ENCODE peak calls at places on chromosomes 16 and 17, in five cellular contexts. One of them, this sample, is unnamed.

GRCh38 chr16:89222931-89223330 is 5.4 kb downstream of the ZNF778 start:
- DNase-seq in H1: no peak
- DNase-seq in sigmoid colon: no peak
- DNase-seq in stomach: no peak
- DNase-seq in colonic mucosa: no peak
- DNase-seq in this sample: no peak

GRCh38 chr17:55344514-55344997 is 77.1 kb downstream of the MMD start:
- DNase-seq in stomach: no peak
- DNase-seq in H1: no peak
- DNase-seq in colonic mucosa: no peak
- DNase-seq in sigmoid colon: no peak
- DNase-seq in this sample: no peak

GRCh38 chr16:13439766-13440165 is 480.2 kb upstream of the ERCC4 start:
- DNase-seq in sigmoid colon: no peak
- DNase-seq in colonic mucosa: no peak
- DNase-seq in stomach: no peak
- DNase-seq in H1: no peak
- DNase-seq in this sample: no peak

GRCh38 chr16:56116577-56116964 is 74.7 kb upstream of the GNAO1 start:
- DNase-seq in H1: no peak
- DNase-seq in sigmoid colon: no peak
- DNase-seq in stomach: no peak
- DNase-seq in colonic mucosa: no peak
- DNase-seq in this sample: no peak

GRCh38 chr16:72371307-72372081 is 199.5 kb upstream of the PMFBP1 start:
- DNase-seq in colonic mucosa: no peak
- DNase-seq in stomach: no peak
- DNase-seq in H1: peak; percentile 57
- DNase-seq in sigmoid colon: no peak
- DNase-seq in this sample: peak; percentile 9

GRCh38 chr17:64278614-64279013 is 15.6 kb upstream of the TEX2 start:
- DNase-seq in sigmoid colon: no peak
- DNase-seq in stomach: no peak
- DNase-seq in colonic mucosa: no peak
- DNase-seq in H1: no peak
- DNase-seq in this sample: no peak

GRCh38 chr16:57503366-57503765 is 17.1 kb upstream of the DOK4 start:
- DNase-seq in stomach: no peak
- DNase-seq in sigmoid colon: peak; percentile 38
- DNase-seq in colonic mucosa: no peak
- DNase-seq in H1: no peak
- DNase-seq in this sample: no peak

GRCh38 chr16:60299345-60299744 is 1565.2 kb upstream of the GOT2 start:
- DNase-seq in stomach: no peak
- DNase-seq in sigmoid colon: no peak
- DNase-seq in colonic mucosa: no peak
- DNase-seq in H1: no peak
- DNase-seq in this sample: no peak

GRCh38 chr16:67897231-67897630 is 4.2 kb downstream of the PSKH1 start:
- DNase-seq in sigmoid colon: no peak
- DNase-seq in H1: no peak
- DNase-seq in stomach: no peak
- DNase-seq in colonic mucosa: no peak
- DNase-seq in this sample: no peak

GRCh38 chr17:78667741-78668640 is 90.8 kb upstream of the DNAH17 start:
- DNase-seq in H1: no peak
- DNase-seq in sigmoid colon: no peak
- DNase-seq in colonic mucosa: no peak
- DNase-seq in stomach: no peak
- DNase-seq in this sample: peak; percentile 22
- TF ChIP-seq CTCF in H1: no peak
- TF ChIP-seq CTCF in sigmoid colon: no peak
- TF ChIP-seq CTCF in colonic mucosa: no peak
- TF ChIP-seq CTCF in stomach: no peak
- TF ChIP-seq CTCF in this sample: no peak

GRCh38 chr16:48003226-48003907 is 152.4 kb downstream of the ABCC12 start:
- DNase-seq in colonic mucosa: no peak
- DNase-seq in H1: no peak
- DNase-seq in stomach: no peak
- DNase-seq in sigmoid colon: no peak
- DNase-seq in this sample: no peak
- H3K4me3 ChIP-seq in colonic mucosa: no peak overlapping the region
- H3K4me3 ChIP-seq in H1: no peak overlapping the region
- H3K4me3 ChIP-seq in stomach: no peak overlapping the region
- H3K4me3 ChIP-seq in sigmoid colon: no peak overlapping the region
- H3K4me3 ChIP-seq in this sample: no peak overlapping the region

DNA sequence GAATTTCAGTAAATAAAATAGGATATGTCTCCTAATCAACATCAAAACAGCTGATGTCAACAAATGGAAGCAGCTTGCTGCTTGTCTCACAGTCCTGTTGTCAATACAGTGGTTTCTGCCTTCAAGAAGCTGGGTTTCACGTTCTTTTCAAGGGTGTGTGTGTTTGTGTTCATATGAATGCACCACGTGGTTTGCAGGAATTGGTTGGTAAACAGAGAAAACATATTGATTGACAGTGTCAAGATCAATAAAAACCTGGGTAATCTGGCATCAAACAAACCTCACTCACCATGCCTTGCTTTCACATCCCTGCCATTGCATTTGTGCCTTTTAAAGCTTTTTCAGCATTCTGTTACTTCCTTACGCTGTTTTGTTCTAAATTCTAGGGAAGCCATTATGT is 585.7 kb upstream of the CA10 start:
- DNase-seq in sigmoid colon: no peak
- DNase-seq in colonic mucosa: no peak
- DNase-seq in stomach: no peak
- DNase-seq in H1: no peak
- DNase-seq in this sample: no peak
- H3K9me3 ChIP-seq in sigmoid colon: no peaks in the 10 kb centered on the region
- H3K9me3 ChIP-seq in colonic mucosa: no peaks in the 10 kb centered on the region
- H3K9me3 ChIP-seq in stomach: no peaks in the 10 kb centered on the region
- H3K9me3 ChIP-seq in H1: no peaks in the 10 kb centered on the region
- H3K9me3 ChIP-seq in this sample: no peaks in the 10 kb centered on the region

DNA sequence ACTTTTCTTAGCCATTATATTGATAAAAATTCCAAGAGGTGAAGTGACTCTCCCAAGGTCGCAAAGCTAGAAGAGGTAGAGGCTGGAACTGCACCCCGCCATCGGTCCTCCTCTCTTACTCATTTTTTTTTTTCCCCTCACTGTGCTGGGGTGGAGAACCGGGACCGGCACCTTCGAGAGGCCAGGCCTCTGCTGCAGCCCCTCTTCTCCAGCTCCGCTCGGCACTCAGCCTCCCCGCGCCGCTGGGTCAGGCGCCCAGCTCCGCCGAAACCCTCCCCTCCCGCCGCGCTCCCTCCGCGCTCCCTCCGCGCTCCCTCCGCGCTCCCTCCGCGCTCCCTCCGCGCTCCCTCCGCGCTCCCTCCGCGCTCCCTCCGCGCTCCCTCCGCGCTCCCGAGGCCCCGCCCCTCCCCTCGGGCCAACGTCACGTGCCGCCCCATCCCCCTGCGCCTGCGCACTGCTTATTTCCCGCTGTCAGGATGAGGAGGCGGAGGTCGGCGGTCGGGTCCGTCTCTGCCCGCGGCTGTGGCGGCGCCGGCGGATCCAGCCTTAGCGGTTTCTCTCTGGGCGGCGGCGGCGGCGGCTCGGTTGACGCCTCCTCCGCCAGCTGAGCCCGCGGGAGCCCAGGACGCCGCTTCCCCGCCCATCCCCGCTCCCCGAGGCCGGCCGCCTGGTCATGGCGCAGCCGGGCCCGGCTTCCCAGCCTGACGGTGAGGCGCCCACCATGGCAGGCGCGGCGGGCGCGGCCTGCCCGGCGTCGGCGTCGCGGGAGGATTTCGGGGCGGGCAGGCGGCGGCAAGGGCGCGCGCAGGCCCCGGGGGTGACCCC is at the start of gene RABEP1:
- DNase-seq in colonic mucosa: peak; percentile 96
- DNase-seq in stomach: peak; percentile 93
- DNase-seq in H1: peak; percentile 31
- DNase-seq in sigmoid colon: peak; percentile 97
- DNase-seq in this sample: peak; percentile 86
- TF ChIP-seq CTCF in colonic mucosa: no peak
- TF ChIP-seq CTCF in stomach: no peak
- TF ChIP-seq CTCF in H1: no peak
- TF ChIP-seq CTCF in sigmoid colon: peak; percentile 13
- TF ChIP-seq CTCF in this sample: no peak

GRCh38 chr16:23132921-23133532 is 16.2 kb downstream of the USP31 start:
- DNase-seq in sigmoid colon: peak; percentile 71
- DNase-seq in H1: no peak
- DNase-seq in colonic mucosa: no peak
- DNase-seq in stomach: no peak
- DNase-seq in this sample: no peak
- H3K4me3 ChIP-seq in sigmoid colon: peak overlapping the region; percentile 30
- H3K4me3 ChIP-seq in H1: no peak overlapping the region
- H3K4me3 ChIP-seq in colonic mucosa: no peak overlapping the region
- H3K4me3 ChIP-seq in stomach: no peak overlapping the region
- H3K4me3 ChIP-seq in this sample: no peak overlapping the region

GRCh38 chr16:75176926-75177325 is 28.6 kb downstream of the ZFP1 start:
- DNase-seq in H1: no peak
- DNase-seq in colonic mucosa: no peak
- DNase-seq in sigmoid colon: no peak
- DNase-seq in stomach: no peak
- DNase-seq in this sample: no peak

GRCh38 chr16:75175074-75175473 is 26.8 kb downstream of the ZFP1 start:
- DNase-seq in H1: no peak
- DNase-seq in colonic mucosa: no peak
- DNase-seq in stomach: no peak
- DNase-seq in sigmoid colon: no peak
- DNase-seq in this sample: no peak

GRCh38 chr16:75169899-75170405 is 21.6 kb downstream of the ZFP1 start:
- DNase-seq in colonic mucosa: no peak
- DNase-seq in sigmoid colon: no peak
- DNase-seq in H1: no peak
- DNase-seq in stomach: no peak
- DNase-seq in this sample: no peak

GRCh38 chr16:75172578-75172977 is 24.3 kb downstream of the ZFP1 start:
- DNase-seq in stomach: no peak
- DNase-seq in colonic mucosa: no peak
- DNase-seq in sigmoid colon: no peak
- DNase-seq in H1: no peak
- DNase-seq in this sample: no peak
- H3K9me3 ChIP-seq in stomach: peaks cover 31% of the 10 kb centered on the region
- H3K9me3 ChIP-seq in colonic mucosa: peaks cover 13% of the 10 kb centered on the region
- H3K9me3 ChIP-seq in sigmoid colon: peaks cover 14% of the 10 kb centered on the region
- H3K9me3 ChIP-seq in H1: peaks cover 56% of the 10 kb centered on the region
- H3K9me3 ChIP-seq in this sample: peaks cover 74% of the 10 kb centered on the region

GRCh38 chr16:5350118-5350517 is 252.5 kb upstream of the EEF2KMT start:
- DNase-seq in colonic mucosa: no peak
- DNase-seq in H1: peak; percentile 2
- DNase-seq in sigmoid colon: no peak
- DNase-seq in stomach: no peak
- DNase-seq in this sample: no peak
- TF ChIP-seq CTCF in colonic mucosa: no peak
- TF ChIP-seq CTCF in H1: peak; percentile 53
- TF ChIP-seq CTCF in sigmoid colon: no peak
- TF ChIP-seq CTCF in stomach: no peak
- TF ChIP-seq CTCF in this sample: no peak

GRCh38 chr17:42313389-42313772 is 25.1 kb downstream of the STAT5A start:
- DNase-seq in H1: no peak
- DNase-seq in colonic mucosa: no peak
- DNase-seq in stomach: no peak
- DNase-seq in sigmoid colon: no peak
- DNase-seq in this sample: no peak

GRCh38 chr17:42312285-42313130 is 24.2 kb downstream of the STAT5A start:
- DNase-seq in H1: no peak
- DNase-seq in stomach: peak; percentile 80
- DNase-seq in sigmoid colon: peak; percentile 96
- DNase-seq in colonic mucosa: peak; percentile 79
- DNase-seq in this sample: no peak

GRCh38 chr17:42311240-42312034 is 23.1 kb downstream of the STAT5A start:
- DNase-seq in sigmoid colon: peak; percentile 99
- DNase-seq in colonic mucosa: peak; percentile 64
- DNase-seq in stomach: peak; percentile 57
- DNase-seq in H1: no peak
- DNase-seq in this sample: peak; percentile 68

GRCh38 chr17:42310281-42311156 is 22.2 kb downstream of the STAT5A start:
- DNase-seq in H1: no peak
- DNase-seq in stomach: no peak
- DNase-seq in sigmoid colon: no peak
- DNase-seq in colonic mucosa: no peak
- DNase-seq in this sample: no peak

DNA sequence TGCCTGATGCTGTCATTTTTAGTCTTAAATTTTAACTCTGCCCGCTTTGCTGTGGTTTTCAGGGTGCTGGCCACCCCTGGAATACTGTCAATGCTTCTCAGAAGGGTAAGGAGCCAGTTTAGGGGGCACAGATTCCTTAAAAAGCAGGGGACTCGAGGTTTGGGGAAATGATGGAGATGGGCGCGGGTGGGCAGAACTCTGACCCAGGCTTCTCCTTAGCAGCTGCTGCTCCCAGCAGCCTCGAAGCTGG is 23.7 kb downstream of the STAT5A start:
- DNase-seq in stomach: no peak
- DNase-seq in colonic mucosa: no peak
- DNase-seq in sigmoid colon: no peak
- DNase-seq in H1: no peak
- DNase-seq in this sample: no peak
- H3K4me3 ChIP-seq in stomach: peak overlapping the region; percentile 34
- H3K4me3 ChIP-seq in colonic mucosa: no peak overlapping the region
- H3K4me3 ChIP-seq in sigmoid colon: peak overlapping the region; percentile 37
- H3K4me3 ChIP-seq in H1: no peak overlapping the region
- H3K4me3 ChIP-seq in this sample: no peak overlapping the region

This sample was measured in Caco-2.